ENCODE peak calls at places on chromosomes 2 and 18, in four cellular contexts. E is mesendoderm, P is IMR-90, H is H1. O is an unnamed sample.

GRCh38 chr2:20451346-20451745 is 4.5 kb downstream of the RHOB start:
- DNase-seq in E (no peak), P (peak; percentile 41), H (no peak), O (no peak)

GRCh38 chr18:683531-683930 is 26.1 kb downstream of the TYMS start:
- DNase-seq in E (no peak), P (no peak), H (no peak), O (no peak)

GRCh38 chr2:118249531-118249930 is 161.3 kb downstream of the INSIG2 start:
- DNase-seq in E (peak; percentile 81), P (peak; percentile 8), H (no peak), O (no peak)

GRCh38 chr2:144553379-144553778 is 33.5 kb upstream of the ZEB2 start:
- DNase-seq in E (peak; percentile 2), P (peak; percentile 97), H (no peak), O (no peak)

GRCh38 chr2:173021939-173022371 is 53.7 kb upstream of the MAP3K20 start:
- DNase-seq in E (no peak), P (peak; percentile 60), H (no peak), O (no peak)

GRCh38 chr18:72830109-72830508 is 37.7 kb downstream of the NETO1 start:
- DNase-seq in E (peak; percentile 63), P (no peak), H (no peak), O (peak; percentile 67)

GRCh38 chr2:40758778-40759177 is 306.9 kb upstream of the SLC8A1 start:
- DNase-seq in E (no peak), P (peak; percentile 1), H (no peak), O (no peak)

GRCh38 chr2:128631698-128632490 is 313.2 kb upstream of the HS6ST1 start:
- DNase-seq in E (no peak), P (no peak), H (no peak), O (peak; percentile 22)

GRCh38 chr18:26978812-26979341 is 113.4 kb upstream of the AQP4 start:
- DNase-seq in E (no peak), P (no peak), H (no peak), O (no peak)

GRCh38 chr18:63090334-63090733 is 229.2 kb downstream of the BCL2 start:
- DNase-seq in E (no peak), P (no peak), H (no peak), O (no peak)

GRCh38 chr2:197604117-197604516 is 71.3 kb downstream of the RFTN2 start:
- DNase-seq in E (no peak), P (no peak), H (no peak), O (no peak)

GRCh38 chr2:64645014-64645418 is 8.7 kb downstream of the SERTAD2 start:
- DNase-seq in E (peak; percentile 96), P (peak; percentile 68), H (no peak), O (peak; percentile 91)

GRCh38 chr2:158756331-158756730 is 38.8 kb upstream of the DAPL1 start:
- DNase-seq in E (no peak), P (peak; percentile 2), H (no peak), O (no peak)

GRCh38 chr2:19784456-19784855 is 117.3 kb downstream of the TTC32 start:
- DNase-seq in E (no peak), P (no peak), H (no peak), O (no peak)

GRCh38 chr2:121200419-121201315 is 84.3 kb downstream of the TFCP2L1 start:
- DNase-seq in E (no peak), P (no peak), H (no peak), O (no peak)

GRCh38 chr2:28403388-28403956 is 10.8 kb downstream of the FOSL2 start:
- DNase-seq in E (no peak), P (no peak), H (no peak), O (no peak)

GRCh38 chr2:16553222-16553621 is 112.4 kb downstream of the CYRIA start:
- DNase-seq in E (peak; percentile 53), P (peak; percentile 33), H (no peak), O (peak; percentile 37)

GRCh38 chr2:159968282-159968900 is 94.0 kb downstream of the PLA2R1 start:
- DNase-seq in E (peak; percentile 73), P (peak; percentile 41), H (no peak), O (peak; percentile 52)

GRCh38 chr2:86332654-86333053 is 4.8 kb downstream of the REEP1 start:
- DNase-seq in E (no peak), P (no peak), H (no peak), O (no peak)

GRCh38 chr2:148875387-148876051 is 492 bp downstream of the KIF5C start:
- DNase-seq in E (peak; percentile 45), P (no peak), H (no peak), O (no peak)

GRCh38 chr2:106745468-106745867 is 140.5 kb downstream of the ST6GAL2 start:
- DNase-seq in E (no peak), P (no peak), H (no peak), O (no peak)

GRCh38 chr2:181516992-181517391 is 59.8 kb downstream of the ITGA4 start:
- DNase-seq in E (no peak), P (no peak), H (no peak), O (no peak)

GRCh38 chr2:190382851-190383250 is 25.3 kb upstream of the MFSD6 start:
- DNase-seq in E (peak; percentile 69), P (peak; percentile 41), H (no peak), O (no peak)

GRCh38 chr18:79332601-79333000 is 63.1 kb upstream of the NFATC1 start:
- DNase-seq in E (no peak), P (no peak), H (no peak), O (no peak)

GRCh38 chr2:102593516-102593915 is 25.8 kb upstream of the SLC9A2 start:
- DNase-seq in E (no peak), P (no peak), H (no peak), O (no peak)

GRCh38 chr18:36887864-36888263 is 58.9 kb downstream of the KIAA1328 start:
- DNase-seq in E (no peak), P (no peak), H (no peak), O (no peak)

GRCh38 chr2:223779877-223780276 is 57.5 kb downstream of the AP1S3 start:
- DNase-seq in E (peak; percentile 90), P (peak; percentile 34), H (peak; percentile 17), O (peak; percentile 72)

GRCh38 chr18:48622911-48623431 is 84.1 kb downstream of the CTIF start:
- DNase-seq in E (peak; percentile 89), P (peak; percentile 61), H (no peak), O (peak; percentile 70)

GRCh38 chr2:24016853-24017703 is 7.2 kb downstream of the MFSD2B start:
- DNase-seq in E (no peak), P (no peak), H (no peak), O (no peak)
- H2BK15ac ChIP-seq in E (no peak overlapping the region), P (peak overlapping the region; percentile 36), H (peak overlapping the region; percentile 61), O (no peak overlapping the region)

DNA sequence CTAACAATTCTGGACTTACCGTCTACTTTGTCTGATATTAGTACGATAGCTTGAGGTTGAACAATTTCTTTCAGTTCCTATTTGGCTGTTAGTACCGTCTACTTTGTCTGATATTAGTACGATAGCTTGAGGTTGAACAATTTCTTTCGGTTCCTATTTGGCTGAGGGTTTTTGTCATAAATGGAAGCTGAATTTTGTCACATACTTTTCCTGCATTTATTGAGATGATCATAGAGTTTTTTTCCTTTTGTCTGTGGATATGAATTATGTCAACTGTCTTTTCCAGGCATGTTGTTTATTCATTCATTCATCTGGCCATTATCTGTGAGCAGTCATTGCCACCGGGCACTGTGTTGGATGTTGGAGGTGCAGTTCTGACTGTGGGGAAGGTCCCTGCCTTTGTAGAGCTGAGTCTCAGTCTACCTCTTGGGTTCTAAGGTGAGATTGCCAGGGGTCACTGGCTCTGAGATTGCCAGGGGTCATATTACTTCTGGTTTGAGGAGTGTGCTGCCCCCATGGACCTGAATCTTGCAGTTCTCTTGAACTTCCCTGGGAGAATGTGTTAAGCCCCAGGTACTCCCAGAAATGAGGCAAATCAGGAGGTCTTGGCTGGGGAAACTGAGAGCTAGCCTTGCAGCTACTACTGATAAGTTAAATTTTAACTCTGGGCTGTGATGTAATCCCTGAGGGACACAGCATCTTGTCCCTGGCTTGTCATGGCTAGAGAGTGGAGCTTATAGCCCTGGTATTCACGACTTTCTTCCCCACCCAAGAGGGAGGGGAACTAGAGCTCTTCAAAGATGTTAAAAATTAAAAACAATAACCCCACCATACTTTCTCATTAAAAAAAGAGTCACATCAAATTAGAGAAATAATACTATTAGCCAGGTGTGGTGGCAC is 89.1 kb upstream of the MBOAT2 start:
- DNase-seq in E (no peak), P (no peak), H (no peak), O (no peak)
- H4K5ac ChIP-seq in E (no peak overlapping the region), P (no peak overlapping the region), H (no peak overlapping the region), O (no peak overlapping the region)

GRCh38 chr18:9330419-9330818 is 4.2 kb upstream of the TWSG1 start:
- DNase-seq in E (no peak), P (no peak), H (no peak), O (no peak)
- H3K23ac ChIP-seq in E (no peak overlapping the region), P (peak overlapping the region; percentile 9), H (no peak overlapping the region), O (no peak overlapping the region)

GRCh38 chr2:11133238-11133935 is 21.9 kb upstream of the SLC66A3 start:
- DNase-seq in E (peak; percentile 52), P (no peak), H (no peak), O (no peak)
- H2BK15ac ChIP-seq in E (no peak overlapping the region), P (no peak overlapping the region), H (peak overlapping the region; percentile 65), O (no peak overlapping the region)

GRCh38 chr18:59001166-59001565 is 136.5 kb downstream of the ZNF532 start:
- DNase-seq in E (peak; percentile 86), P (no peak), H (no peak), O (no peak)

GRCh38 chr18:58996131-58996632 is 131.5 kb downstream of the ZNF532 start:
- DNase-seq in E (no peak), P (peak; percentile 91), H (no peak), O (no peak)

GRCh38 chr18:58998421-58999203 is 133.9 kb downstream of the ZNF532 start:
- DNase-seq in E (peak; percentile 21), P (peak; percentile 70), H (no peak), O (no peak)

GRCh38 chr18:58995663-58996062 is 131.0 kb downstream of the ZNF532 start:
- DNase-seq in E (no peak), P (no peak), H (no peak), O (no peak)

GRCh38 chr18:58997811-58998337 is 133.2 kb downstream of the ZNF532 start:
- DNase-seq in E (no peak), P (peak; percentile 88), H (no peak), O (no peak)
- H4K5ac ChIP-seq in E (no peak overlapping the region), P (no peak overlapping the region), H (no peak overlapping the region), O (no peak overlapping the region)

DNA sequence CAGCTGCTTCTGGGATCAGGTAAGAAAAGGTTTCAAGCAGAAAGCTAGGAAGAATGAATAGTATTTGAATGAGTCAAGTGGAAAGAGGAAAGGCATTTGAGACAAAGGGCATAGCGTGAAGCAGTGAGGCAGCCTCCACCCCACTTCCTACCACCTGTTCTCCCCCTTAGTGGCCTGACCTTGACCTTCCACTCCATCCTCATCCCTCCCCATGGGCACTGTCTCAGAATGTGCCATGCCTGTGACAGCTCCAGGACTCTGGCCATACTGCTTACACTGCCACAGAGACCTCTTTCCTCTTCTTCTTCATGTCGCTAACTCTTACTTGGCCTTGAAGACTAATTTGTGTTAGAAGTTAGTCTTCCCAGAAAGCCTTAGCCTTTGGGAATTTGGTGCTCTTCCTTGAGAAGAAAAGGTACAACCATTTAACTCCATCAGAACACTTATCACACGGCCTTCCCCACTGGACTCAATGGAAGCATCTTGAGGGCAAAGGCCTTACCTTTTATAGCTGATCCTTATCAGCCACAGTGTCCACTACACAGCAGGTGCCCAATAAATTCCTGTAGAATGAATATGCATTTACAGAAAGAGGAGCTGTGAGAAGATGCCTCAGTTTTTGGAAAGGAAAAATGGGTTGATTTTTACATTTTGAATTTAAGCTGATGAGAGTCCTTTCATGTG is 15.2 kb upstream of the NOSTRIN start:
- DNase-seq in E (peak; percentile 36), P (no peak), H (no peak), O (no peak)
- H3K23ac ChIP-seq in E (no peak overlapping the region), P (no peak overlapping the region), H (no peak overlapping the region), O (no peak overlapping the region)

O was measured in H9.